ENCODE peak calls at places on chromosomes 13 and 19, in nine cellular contexts. K is GOT3; B is M059J; S is aorta; F is myocyte; U is AG04450; V is hypothalamus; Y is SJSA1; C is stimulated activated CD4-positive, alpha-beta T cell treated with anti-CD3 and anti-CD28 coated beads, Interleukin-4, amount 100 ng/mL, for 24 hours. R is an unnamed sample.

GRCh38 chr19:52689804-52690394 is 44.9 kb downstream of the ZNF611 start:
- DNase-seq in K (no peak), B (peak; percentile 34), S (peak; percentile 57), F (no peak), U (no peak), V (peak; percentile 15), Y (no peak), C (peak; percentile 39), R (peak; percentile 91)

GRCh38 chr19:13492128-13492527 is 14.2 kb downstream of the CACNA1A start:
- DNase-seq in K (no peak), B (peak; percentile 54), S (no peak), F (no peak), U (peak; percentile 86), V (no peak), Y (no peak), C (no peak), R (no peak)

GRCh38 chr13:75829874-75830273 is 193.7 kb downstream of the LMO7 start:
- DNase-seq in K (no peak), B (no peak), S (no peak), F (no peak), U (no peak), V (no peak), Y (no peak), C (no peak), R (no peak)

GRCh38 chr19:58356971-58357797 is 3.9 kb upstream of the A1BG start:
- DNase-seq in K (no peak), B (no peak), S (peak; percentile 15), F (no peak), U (no peak), V (no peak), Y (no peak), C (no peak), R (no peak)

GRCh38 chr19:30374791-30375650 is 2.8 kb downstream of the ZNF536 start:
- DNase-seq in K (no peak), B (no peak), S (no peak), F (no peak), U (no peak), V (no peak), Y (peak; percentile 23), C (no peak), R (no peak)

GRCh38 chr19:12495002-12495802 is 10.6 kb upstream of the ZNF709 start:
- DNase-seq in K (peak; percentile 58), B (peak; percentile 95), S (peak; percentile 94), F (peak; percentile 91), U (peak; percentile 18), V (peak; percentile 86), Y (peak; percentile 44), C (peak; percentile 97), R (peak; percentile 99)

GRCh38 chr19:28026636-28027035 is 1186.3 kb downstream of the UQCRFS1 start:
- DNase-seq in K (no peak), B (no peak), S (no peak), F (no peak), U (no peak), V (no peak), Y (no peak), C (no peak), R (no peak)

GRCh38 chr13:57787058-57787791 is 155.7 kb downstream of the PCDH17 start:
- DNase-seq in K (no peak), B (no peak), S (no peak), F (no peak), U (no peak), V (no peak), Y (no peak), C (no peak), R (no peak)

GRCh38 chr19:10968527-10969081 is 7.8 kb downstream of the SMARCA4 start:
- DNase-seq in K (no peak), B (no peak), S (no peak), F (no peak), U (no peak), V (no peak), Y (no peak), C (no peak), R (no peak)

R was measured in posterior cingulate gyrus.